ENCODE peak calls at places on chromosomes 1 and 21, in five cellular contexts. H, K, C, T and R are unnamed samples. For H3K4me1, the result is how much of the 10 kb centered on the place peaks cover.

GRCh38 chr1:151352001-151352718 is 5.1 kb upstream of the RFX5 start:
- DNase-seq in H (peak), K (no peak), C (no peak), T (peak), R (no peak)

GRCh38 chr1:7255303-7256058 is 470.2 kb downstream of the CAMTA1 start:
- DNase-seq in H (no peak), K (no peak), C (no peak), T (peak), R (no peak)

GRCh38 chr1:180507826-180508724 is 5.7 kb upstream of the ACBD6 start:
- DNase-seq in H (no peak), K (no peak), C (no peak), T (peak), R (no peak)

GRCh38 chr1:7953850-7954609 is 7.5 kb upstream of the PARK7 start:
- DNase-seq in H (peak), K (peak), C (peak), T (peak), R (peak)

GRCh38 chr1:110620686-110621085 is 14.5 kb upstream of the KCNA2 start:
- DNase-seq in H (no peak), K (no peak), C (no peak), T (no peak), R (no peak)

GRCh38 chr1:58576727-58577675 is at the start of gene TACSTD2:
- DNase-seq in H (peak), K (peak), C (peak), T (no peak), R (peak)

GRCh38 chr1:46285730-46286477 is 17.5 kb downstream of the LRRC41 start:
- DNase-seq in H (no peak), K (no peak), C (no peak), T (no peak), R (no peak)

GRCh38 chr1:55572878-55573734 is 357.9 kb upstream of the USP24 start:
- DNase-seq in H (no peak), K (no peak), C (peak), T (peak), R (no peak)

GRCh38 chr1:15212989-15213291 is 34.1 kb upstream of the FHAD1 start:
- DNase-seq in H (no peak), K (no peak), C (no peak), T (no peak), R (no peak)

GRCh38 chr1:150015733-150016132 is 5.2 kb upstream of the OTUD7B start:
- DNase-seq in H (no peak), K (no peak), C (no peak), T (no peak), R (no peak)

GRCh38 chr1:10665930-10666850 is 130.3 kb downstream of the CASZ1 start:
- DNase-seq in H (peak), K (peak), C (peak), T (no peak), R (no peak)

GRCh38 chr1:226405411-226405988 is 2.4 kb downstream of the PARP1 start:
- DNase-seq in H (no peak), K (no peak), C (no peak), T (no peak), R (no peak)

GRCh38 chr1:229068266-229069043 is 202.5 kb upstream of the RAB4A start:
- DNase-seq in H (no peak), K (no peak), C (no peak), T (no peak), R (no peak)

GRCh38 chr1:215731699-215732098 is 164.6 kb downstream of the KCTD3 start:
- DNase-seq in H (no peak), K (no peak), C (no peak), T (no peak), R (no peak)

GRCh38 chr1:111989531-111990025 is at the start of gene KCND3:
- DNase-seq in H (peak), K (peak), C (peak), T (peak), R (peak)

GRCh38 chr1:246790833-246791232 is 66.6 kb downstream of the SCCPDH start:
- DNase-seq in H (no peak), K (no peak), C (no peak), T (no peak), R (no peak)

GRCh38 chr1:85654066-85654782 is 54.0 kb downstream of the ZNHIT6 start:
- DNase-seq in H (no peak), K (no peak), C (no peak), T (peak), R (no peak)

GRCh38 chr21:19326581-19327319 is 923.2 kb upstream of the TMPRSS15 start:
- DNase-seq in H (no peak), K (no peak), C (no peak), T (no peak), R (no peak)

GRCh38 chr1:34842952-34843371 is 16.6 kb downstream of the SMIM12 start:
- DNase-seq in H (no peak), K (no peak), C (no peak), T (no peak), R (no peak)

GRCh38 chr1:239816090-239816812 is 275.4 kb upstream of the FMN2 start:
- DNase-seq in H (peak), K (no peak), C (no peak), T (peak), R (peak)

GRCh38 chr21:46604975-46605758 is at the start of gene S100B:
- DNase-seq in H (no peak), K (no peak), C (no peak), T (no peak), R (no peak)

GRCh38 chr1:212613440-212614335 is 5.1 kb downstream of the ATF3 start:
- DNase-seq in H (no peak), K (no peak), C (no peak), T (no peak), R (no peak)

GRCh38 chr1:224223819-224224714 is 41.0 kb downstream of the DEGS1 start:
- DNase-seq in H (no peak), K (no peak), C (no peak), T (peak), R (no peak)

GRCh38 chr1:248821101-248821500 is 4.6 kb downstream of the SH3BP5L start:
- DNase-seq in H (no peak), K (no peak), C (no peak), T (peak), R (no peak)

GRCh38 chr1:248820041-248820585 is 5.6 kb downstream of the SH3BP5L start:
- DNase-seq in H (no peak), K (no peak), C (no peak), T (no peak), R (no peak)

GRCh38 chr1:248823517-248824001 is 2.2 kb downstream of the SH3BP5L start:
- DNase-seq in H (no peak), K (no peak), C (no peak), T (peak), R (no peak)

GRCh38 chr1:248822148-248823032 is 3.3 kb downstream of the SH3BP5L start:
- DNase-seq in H (no peak), K (no peak), C (no peak), T (no peak), R (no peak)

GRCh38 chr1:248821641-248822040 is 4.1 kb downstream of the SH3BP5L start:
- DNase-seq in H (no peak), K (no peak), C (no peak), T (no peak), R (no peak)
- H3K4me1 ChIP-seq in H (half or more), K (half or more), C (half or more), T (under half), R (under half)

GRCh38 chr1:52551476-52552235 is 1.2 kb downstream of the TUT4 start:
- DNase-seq in H (no peak), K (no peak), C (no peak), T (peak), R (no peak)

GRCh38 chr1:52552236-52552504 is 722 bp downstream of the TUT4 start:
- DNase-seq in H (peak), K (no peak), C (no peak), T (peak), R (peak)

GRCh38 chr1:52553372-52554266 is 727 bp upstream of the TUT4 start:
- DNase-seq in H (peak), K (peak), C (peak), T (peak), R (peak)

GRCh38 chr1:52554267-52554640 is 1.4 kb upstream of the TUT4 start:
- DNase-seq in H (no peak), K (no peak), C (no peak), T (no peak), R (no peak)

DNA sequence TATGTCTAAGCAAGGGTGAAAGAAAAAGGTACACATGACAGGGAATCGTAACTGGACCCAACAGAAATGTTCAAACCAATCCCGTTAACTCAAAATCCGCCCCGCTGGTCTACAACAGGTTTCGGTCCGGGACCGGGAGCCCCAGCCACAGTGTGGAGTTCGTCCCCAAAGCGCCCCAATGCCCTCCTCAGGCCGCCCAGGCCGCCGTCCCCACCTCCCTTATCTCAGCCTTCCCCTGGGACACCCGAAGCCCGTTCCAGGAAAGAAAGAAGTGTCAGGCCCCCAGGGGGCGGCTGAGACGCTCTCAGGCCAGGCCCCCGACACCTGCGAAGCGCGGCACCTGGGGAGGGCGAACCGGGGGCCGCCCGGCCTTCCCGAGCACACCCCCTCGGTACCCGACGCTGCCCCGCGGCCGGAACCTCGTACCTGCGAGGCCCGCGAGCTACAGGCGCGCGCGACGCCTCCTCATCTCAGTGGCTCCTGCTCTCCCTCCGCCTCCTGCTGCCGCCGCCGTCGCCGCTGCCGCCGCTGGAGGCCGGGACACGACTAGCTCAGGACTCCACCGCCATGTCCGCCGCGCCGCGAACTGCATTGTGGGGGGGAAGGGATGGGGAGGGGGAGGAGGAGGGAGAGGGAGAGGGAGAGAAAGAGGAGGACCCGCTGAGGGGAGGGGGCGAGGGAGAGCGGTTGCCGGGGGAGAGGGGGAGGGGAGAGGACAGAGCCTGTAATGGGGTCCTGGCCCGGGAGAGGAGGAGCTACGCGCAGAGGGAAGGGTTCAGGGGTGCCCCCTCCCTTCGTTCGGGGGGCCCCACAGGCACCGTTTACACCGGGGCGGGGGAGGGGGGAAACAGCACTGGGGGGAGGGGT is at the start of gene TUT4:
- DNase-seq in H (peak), K (peak), C (peak), T (peak), R (peak)
- TF ChIP-seq CTCF in H (no peak), K (no peak), C (no peak), T (peak), R (no peak)

DNA sequence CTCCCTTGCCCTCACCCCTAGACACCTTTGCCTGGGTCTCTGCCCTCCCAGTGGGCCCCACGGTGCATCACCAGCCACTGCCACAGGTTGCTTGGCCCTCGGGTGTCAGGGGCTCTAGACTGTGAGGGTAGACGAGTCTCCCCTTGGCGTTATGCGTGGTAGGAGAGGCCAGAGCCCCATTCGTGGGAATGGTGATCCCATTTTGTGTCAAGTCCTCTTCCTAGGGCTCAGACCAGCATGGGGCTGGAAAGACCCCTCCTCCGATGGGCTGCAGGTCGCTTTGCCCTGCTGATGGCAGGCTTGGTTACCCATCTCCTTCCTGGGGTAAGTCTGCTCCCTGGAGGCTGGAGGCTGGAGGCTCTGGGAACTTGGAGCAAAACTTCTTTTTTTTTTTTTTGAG is 42.4 kb downstream of the SLC30A1 start:
- DNase-seq in H (no peak), K (no peak), C (no peak), T (no peak), R (no peak)
- H3K4me1 ChIP-seq in H (under half), K (under half), C (under half), T (under half), R (under half)

GRCh38 chr1:169044971-169045370 is 61.5 kb upstream of the ATP1B1 start:
- DNase-seq in H (no peak), K (no peak), C (no peak), T (no peak), R (no peak)

GRCh38 chr1:169043823-169044222 is 62.7 kb upstream of the ATP1B1 start:
- DNase-seq in H (no peak), K (no peak), C (no peak), T (no peak), R (no peak)

GRCh38 chr1:169042377-169042776 is 64.1 kb upstream of the ATP1B1 start:
- DNase-seq in H (no peak), K (no peak), C (no peak), T (no peak), R (no peak)

GRCh38 chr1:169046671-169047070 is 59.8 kb upstream of the ATP1B1 start:
- DNase-seq in H (no peak), K (no peak), C (no peak), T (no peak), R (peak)

DNA sequence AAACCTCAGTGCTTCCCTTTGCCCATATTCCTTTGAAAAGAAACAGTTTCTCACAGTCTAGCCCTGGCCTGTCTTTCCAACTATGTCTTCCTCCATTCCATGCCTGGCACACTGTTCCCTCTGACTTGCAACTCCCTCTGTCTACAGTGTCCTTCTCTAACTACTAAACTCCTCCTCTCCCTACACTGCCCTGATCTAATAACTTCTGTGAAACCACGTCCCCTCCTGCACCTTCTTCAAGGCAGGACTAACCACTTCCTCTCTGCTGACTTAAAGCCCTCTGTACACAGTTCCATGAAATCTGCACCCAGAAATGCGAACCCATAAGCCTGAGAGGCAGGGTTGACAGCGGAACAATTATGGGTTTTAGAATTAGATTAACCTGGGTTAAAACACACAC is 62.2 kb upstream of the ATP1B1 start:
- DNase-seq in H (no peak), K (no peak), C (no peak), T (no peak), R (peak)
- TF ChIP-seq CTCF in H (no peak), K (no peak), C (no peak), T (no peak), R (no peak)

GRCh38 chr1:172359531-172359991 is 60.9 kb upstream of the C1orf105 start:
- DNase-seq in H (no peak), K (no peak), C (no peak), T (peak), R (no peak)
- H3K4me1 ChIP-seq in H (under half), K (half or more), C (under half), T (under half), R (under half)

GRCh38 chr1:5980314-5981008 is 11.8 kb downstream of the NPHP4 start:
- DNase-seq in H (no peak), K (peak), C (peak), T (peak), R (no peak)
- TF ChIP-seq CTCF in H (no peak), K (peak), C (no peak), T (peak), R (no peak)